ENCODE peak calls at places on chromosomes 12 and 14, in six cellular contexts. L is activated T-helper 1 cell treated with anti-CD3 and anti-CD28 coated beads, Interleukin-2, amount 50 U/mL, for 16 hours; F is ELR; K is activated B cell treated with CpG ODN at 0.5 μM for 24 hours; O is HEK293T; I is 8988T. C is an unnamed sample.
A peak's percentile ranks its signal among the peaks of the same experiment; 100 is the strongest.

GRCh38 chr12:81758421-81759214 is 532 bp downstream of the PPFIA2 start:
- DNase-seq in K (no peak), O (peak; percentile 40), F (peak; percentile 0), I (peak; percentile 21), L (no peak), C (peak; percentile 28)

GRCh38 chr12:78403136-78403535 is 461.4 kb upstream of the SYT1 start:
- DNase-seq in L (no peak), O (no peak), K (no peak), I (no peak), F (peak; percentile 86), C (no peak)

GRCh38 chr12:50505386-50505827 is 622 bp downstream of the DIP2B start:
- DNase-seq in K (no peak), L (peak; percentile 9), O (no peak), I (no peak), F (peak; percentile 62), C (no peak)

GRCh38 chr12:109466821-109467220 is 10.3 kb downstream of the KCTD10 start:
- DNase-seq in I (no peak), K (no peak), F (no peak), O (no peak), L (no peak), C (no peak)

GRCh38 chr12:8081228-8081920 is 700 bp upstream of the NECAP1 start:
- DNase-seq in I (no peak), O (no peak), K (no peak), F (peak; percentile 33), L (no peak), C (no peak)

GRCh38 chr12:3135522-3136461 is 58.6 kb downstream of the TSPAN9 start:
- DNase-seq in O (peak; percentile 88), I (peak; percentile 63), F (peak; percentile 83), K (no peak), L (peak; percentile 6), C (peak; percentile 49)

GRCh38 chr14:100383727-100384158 is 60.6 kb downstream of the SLC25A47 start:
- DNase-seq in I (no peak), K (peak; percentile 41), O (peak; percentile 77), L (peak; percentile 49), F (peak; percentile 73), C (peak; percentile 81)

GRCh38 chr14:28751467-28752058 is 15.0 kb upstream of the FOXG1 start:
- DNase-seq in K (no peak), I (no peak), F (peak; percentile 75), L (no peak), O (peak; percentile 68), C (peak; percentile 66)

GRCh38 chr14:76961631-76962302 is 66.7 kb downstream of the IRF2BPL start:
- DNase-seq in F (peak; percentile 99), L (peak; percentile 92), O (peak; percentile 57), I (no peak), K (peak; percentile 89), C (peak; percentile 44)

GRCh38 chr12:100031821-100032220 is 47.1 kb upstream of the ANKS1B start:
- DNase-seq in I (no peak), O (no peak), F (no peak), L (no peak), K (no peak), C (no peak)

GRCh38 chr14:46496409-46496808 is 155.2 kb downstream of the RPL10L start:
- DNase-seq in K (no peak), O (no peak), L (no peak), I (no peak), F (no peak), C (no peak)

GRCh38 chr12:33296529-33296928 is 143.1 kb downstream of the SYT10 start:
- DNase-seq in K (no peak), L (no peak), I (no peak), O (no peak), F (no peak), C (no peak)

GRCh38 chr14:88225721-88226120 is 97.3 kb downstream of the KCNK10 start:
- DNase-seq in K (no peak), L (no peak), F (no peak), O (no peak), I (no peak), C (no peak)

GRCh38 chr12:88471641-88472040 is 108.6 kb downstream of the KITLG start:
- DNase-seq in I (no peak), O (no peak), F (peak; percentile 63), L (no peak), K (no peak), C (no peak)

GRCh38 chr12:53726342-53726741 is 910 bp downstream of the CALCOCO1 start:
- DNase-seq in O (no peak), L (no peak), I (no peak), F (peak; percentile 51), K (no peak), C (no peak)